ENCODE peak calls at places on chromosomes 3 and 15, in eight cellular contexts. Z, E, T, V, D, Y, A and M are unnamed samples.

GRCh38 chr15:39599871-39600270 is 19.0 kb downstream of the THBS1 start:
- DNase-seq in Z (no peak), E (no peak), T (no peak), V (no peak), D (no peak), Y (no peak), A (no peak), M (no peak)

GRCh38 chr3:133369041-133369440 is 30.8 kb upstream of the BFSP2 start:
- DNase-seq in Z (no peak), E (no peak), T (no peak), V (no peak), D (no peak), Y (no peak), A (no peak), M (no peak)

GRCh38 chr3:72185549-72186484 is 400.9 kb upstream of the PROK2 start:
- DNase-seq in Z (no peak), E (no peak), T (no peak), V (no peak), D (no peak), Y (no peak), A (peak; percentile 63), M (no peak)

GRCh38 chr15:57565326-57565725 is 26.4 kb upstream of the MYZAP start:
- DNase-seq in Z (peak; percentile 43), E (peak; percentile 33), T (no peak), V (no peak), D (peak; percentile 51), Y (no peak), A (peak; percentile 59), M (no peak)

GRCh38 chr3:107222927-107223326 is 154.3 kb upstream of the CCDC54 start:
- DNase-seq in Z (no peak), E (no peak), T (no peak), V (no peak), D (no peak), Y (no peak), A (no peak), M (no peak)

GRCh38 chr3:49602877-49603411 is 48.7 kb downstream of the BSN start:
- DNase-seq in Z (no peak), E (peak; percentile 72), T (no peak), V (no peak), D (peak; percentile 13), Y (no peak), A (peak; percentile 79), M (no peak)

GRCh38 chr15:39588531-39589192 is 7.8 kb downstream of the THBS1 start:
- DNase-seq in Z (no peak), E (no peak), T (no peak), V (no peak), D (no peak), Y (no peak), A (no peak), M (no peak)

GRCh38 chr3:73279-73678 is 123.3 kb upstream of the CHL1 start:
- DNase-seq in Z (no peak), E (no peak), T (no peak), V (no peak), D (no peak), Y (no peak), A (no peak), M (no peak)

GRCh38 chr3:106333911-106334618 is 465.3 kb upstream of the CBLB start:
- DNase-seq in Z (no peak), E (peak; percentile 56), T (no peak), V (no peak), D (peak; percentile 11), Y (no peak), A (peak; percentile 86), M (no peak)

GRCh38 chr15:58332676-58333400 is 99.0 kb upstream of the LIPC start:
- DNase-seq in Z (no peak), E (no peak), T (no peak), V (no peak), D (peak; percentile 41), Y (no peak), A (no peak), M (no peak)

GRCh38 chr3:5339967-5340535 is 152.5 kb downstream of the EDEM1 start:
- DNase-seq in Z (no peak), E (no peak), T (no peak), V (no peak), D (peak; percentile 81), Y (peak; percentile 48), A (no peak), M (no peak)

GRCh38 chr3:133256787-133257483 is 142.9 kb upstream of the BFSP2 start:
- DNase-seq in Z (no peak), E (no peak), T (no peak), V (no peak), D (no peak), Y (no peak), A (no peak), M (no peak)

GRCh38 chr15:60026555-60026954 is 22.4 kb downstream of the FOXB1 start:
- DNase-seq in Z (no peak), E (no peak), T (no peak), V (no peak), D (no peak), Y (no peak), A (no peak), M (no peak)

GRCh38 chr3:105953831-105954230 is 85.0 kb upstream of the CBLB start:
- DNase-seq in Z (no peak), E (no peak), T (no peak), V (no peak), D (no peak), Y (no peak), A (no peak), M (no peak)

GRCh38 chr3:61725851-61726333 is 164.5 kb downstream of the PTPRG start:
- DNase-seq in Z (no peak), E (no peak), T (no peak), V (no peak), D (peak; percentile 63), Y (no peak), A (no peak), M (no peak)

GRCh38 chr3:4940985-4941384 is 38.3 kb upstream of the BHLHE40 start:
- DNase-seq in Z (no peak), E (no peak), T (no peak), V (no peak), D (no peak), Y (no peak), A (no peak), M (no peak)

GRCh38 chr15:91302588-91303439 is 202.8 kb downstream of the SV2B start:
- DNase-seq in Z (no peak), E (no peak), T (no peak), V (no peak), D (peak; percentile 71), Y (peak; percentile 59), A (no peak), M (peak; percentile 56)

GRCh38 chr3:172402090-172402489 is 46.2 kb downstream of the GHSR start:
- DNase-seq in Z (no peak), E (no peak), T (no peak), V (no peak), D (no peak), Y (no peak), A (no peak), M (no peak)

GRCh38 chr15:52537459-52537858 is 8.8 kb upstream of the MYO5A start:
- DNase-seq in Z (no peak), E (no peak), T (no peak), V (no peak), D (no peak), Y (no peak), A (no peak), M (no peak)

GRCh38 chr15:44550256-44550655 is 13.3 kb downstream of the EIF3J start:
- DNase-seq in Z (no peak), E (no peak), T (no peak), V (no peak), D (no peak), Y (no peak), A (no peak), M (no peak)

GRCh38 chr3:168250415-168250861 is 154.7 kb upstream of the GOLIM4 start:
- DNase-seq in Z (no peak), E (no peak), T (no peak), V (no peak), D (no peak), Y (peak; percentile 45), A (no peak), M (no peak)

GRCh38 chr15:29101491-29101890 is 168.1 kb downstream of the NSMCE3 start:
- DNase-seq in Z (peak; percentile 60), E (no peak), T (no peak), V (no peak), D (no peak), Y (no peak), A (no peak), M (peak; percentile 5)

GRCh38 chr3:147008886-147009285 is 397.5 kb downstream of the ZIC4 start:
- DNase-seq in Z (no peak), E (no peak), T (no peak), V (no peak), D (no peak), Y (no peak), A (no peak), M (no peak)

GRCh38 chr3:52297242-52298146 is 9.9 kb downstream of the GLYCTK start:
- DNase-seq in Z (no peak), E (no peak), T (no peak), V (no peak), D (no peak), Y (no peak), A (no peak), M (no peak)

GRCh38 chr15:74179101-74179841 is 5.8 kb downstream of the ISLR start:
- DNase-seq in Z (peak; percentile 97), E (no peak), T (peak; percentile 91), V (peak; percentile 91), D (no peak), Y (no peak), A (no peak), M (peak; percentile 70)

GRCh38 chr3:112638327-112639020 is 2.5 kb downstream of the CCDC80 start:
- DNase-seq in Z (no peak), E (no peak), T (peak; percentile 63), V (peak; percentile 71), D (no peak), Y (no peak), A (no peak), M (no peak)

GRCh38 chr3:143597774-143598652 is 250.3 kb downstream of the SLC9A9 start:
- DNase-seq in Z (no peak), E (no peak), T (no peak), V (no peak), D (no peak), Y (no peak), A (no peak), M (no peak)

GRCh38 chr15:37773111-37773860 is 161.2 kb upstream of the TMCO5A start:
- DNase-seq in Z (no peak), E (no peak), T (no peak), V (no peak), D (no peak), Y (no peak), A (no peak), M (no peak)

GRCh38 chr15:70308011-70308761 is 210.5 kb upstream of the TLE3 start:
- DNase-seq in Z (no peak), E (peak; percentile 28), T (no peak), V (no peak), D (peak; percentile 54), Y (peak; percentile 20), A (peak; percentile 78), M (no peak)

GRCh38 chr3:71885001-71885400 is 100.1 kb upstream of the PROK2 start:
- DNase-seq in Z (no peak), E (no peak), T (no peak), V (no peak), D (no peak), Y (no peak), A (no peak), M (no peak)

GRCh38 chr3:25291524-25291923 is 136.5 kb upstream of the RARB start:
- DNase-seq in Z (no peak), E (no peak), T (no peak), V (no peak), D (no peak), Y (no peak), A (no peak), M (no peak)

GRCh38 chr15:80596521-80596976 is 98.6 kb upstream of the ABHD17C start:
- DNase-seq in Z (no peak), E (no peak), T (no peak), V (no peak), D (peak; percentile 94), Y (no peak), A (no peak), M (no peak)